ENCODE peak calls at places on chromosomes 5 and 9, in seven cellular contexts. U is Ammon's horn; B is GM23338; W is stimulated activated CD4-positive, alpha-beta T cell treated with anti-CD3 and anti-CD28 coated beads, Interleukin-12 subunit alpha, Interleukin-12 subunit beta, amount 100 ng/mL, for 4 hours; O is mammary epithelial cell; F is WTC11; V is CD8-positive, alpha-beta T cell. N is an unnamed sample.

GRCh38 chr9:38183994-38184568 is 115.1 kb upstream of the SHB start:
- DNase-seq in U (no peak), B (peak; percentile 52), W (no peak), O (peak; percentile 25), F (no peak), V (no peak), N (no peak)

GRCh38 chr9:88820055-88820454 is 171.2 kb upstream of the S1PR3 start:
- DNase-seq in U (no peak), B (no peak), W (no peak), O (peak; percentile 33), F (no peak), V (no peak), N (no peak)

GRCh38 chr5:140710899-140711552 is 10.8 kb downstream of the ZMAT2 start:
- DNase-seq in U (peak; percentile 67), B (peak; percentile 91), W (peak; percentile 81), O (peak; percentile 97), F (peak; percentile 77), V (peak; percentile 81), N (peak; percentile 84)

GRCh38 chr5:139745800-139746690 is 49.6 kb upstream of the PSD2 start:
- DNase-seq in U (peak; percentile 77), B (peak; percentile 99), W (peak; percentile 30), O (peak; percentile 43), F (peak; percentile 88), V (peak; percentile 24), N (peak; percentile 75)

GRCh38 chr9:78559449-78559885 is 262.5 kb downstream of the PSAT1 start:
- DNase-seq in U (no peak), B (no peak), W (no peak), O (no peak), F (no peak), V (no peak), N (no peak)

GRCh38 chr5:89728134-89728533 is 681.4 kb downstream of the CETN3 start:
- DNase-seq in U (no peak), B (no peak), W (no peak), O (no peak), F (no peak), V (no peak), N (no peak)

GRCh38 chr9:127133739-127134167 is 11.3 kb upstream of the ANGPTL2 start:
- DNase-seq in U (peak; percentile 90), B (peak; percentile 44), W (no peak), O (no peak), F (no peak), V (no peak), N (no peak)

GRCh38 chr9:121285835-121286687 is 18.1 kb downstream of the GSN start:
- DNase-seq in U (peak; percentile 76), B (peak; percentile 73), W (no peak), O (peak; percentile 83), F (peak; percentile 28), V (no peak), N (no peak)

GRCh38 chr5:79436224-79436623 is 77.7 kb downstream of the HOMER1 start:
- DNase-seq in U (no peak), B (peak; percentile 8), W (no peak), O (peak; percentile 57), F (no peak), V (no peak), N (no peak)

GRCh38 chr9:15218994-15219393 is 88.0 kb downstream of the TTC39B start:
- DNase-seq in U (no peak), B (no peak), W (no peak), O (no peak), F (no peak), V (no peak), N (no peak)

GRCh38 chr9:32554107-32554506 is 1.7 kb upstream of the TOPORS start:
- DNase-seq in U (no peak), B (no peak), W (no peak), O (no peak), F (no peak), V (no peak), N (no peak)

GRCh38 chr5:60352992-60353391 is 347.0 kb downstream of the DEPDC1B start:
- DNase-seq in U (no peak), B (peak; percentile 9), W (no peak), O (no peak), F (no peak), V (no peak), N (no peak)

N was measured in B cell.